ENCODE peak calls at places on chromosomes 11 and 22, in eight cellular contexts. R, F, U, N, D, Y, I and B are unnamed samples.
A peak's percentile ranks its signal among the peaks of the same experiment; 100 is the strongest.

GRCh38 chr22:32628626-32629587 is 154.3 kb downstream of the FBXO7 start:
- DNase-seq in I (no peak), Y (no peak), F (no peak), R (no peak), N (no peak), D (no peak), U (no peak), B (no peak)

GRCh38 chr11:70423523-70424505 is 25.5 kb downstream of the CTTN start:
- DNase-seq in U (no peak), R (peak; percentile 67), F (peak; percentile 60), N (no peak), D (peak; percentile 49), I (peak; percentile 90), Y (peak; percentile 49), B (no peak)

GRCh38 chr11:117654856-117655255 is 142.2 kb downstream of the DSCAML1 start:
- DNase-seq in N (no peak), I (no peak), R (no peak), F (no peak), Y (no peak), U (no peak), D (no peak), B (no peak)

GRCh38 chr11:61109671-61110070 is 7.4 kb downstream of the CD5 start:
- DNase-seq in N (no peak), D (no peak), F (no peak), I (no peak), U (no peak), Y (no peak), R (no peak), B (no peak)

GRCh38 chr11:32379714-32380113 is 55.6 kb downstream of the WT1 start:
- DNase-seq in I (no peak), N (no peak), F (no peak), D (no peak), Y (no peak), U (no peak), R (no peak), B (no peak)

GRCh38 chr22:19610518-19611253 is 86.5 kb upstream of the CLDN5 start:
- DNase-seq in Y (no peak), R (no peak), U (no peak), D (no peak), I (no peak), F (peak; percentile 80), N (no peak), B (no peak)

GRCh38 chr11:102669664-102670063 is 35.9 kb downstream of the MMP27 start:
- DNase-seq in N (no peak), Y (no peak), R (no peak), U (no peak), I (peak; percentile 41), F (no peak), D (no peak), B (no peak)

GRCh38 chr11:554824-555499 is 5.6 kb downstream of the LMNTD2 start:
- DNase-seq in U (peak; percentile 79), F (peak; percentile 93), N (no peak), R (peak; percentile 62), Y (no peak), D (peak; percentile 69), I (no peak), B (no peak)

GRCh38 chr11:127733552-127733951 is 733.0 kb upstream of the KIRREL3 start:
- DNase-seq in R (no peak), F (peak; percentile 68), I (no peak), D (no peak), N (no peak), U (no peak), Y (no peak), B (no peak)

GRCh38 chr22:47734511-47734910 is 972.1 kb downstream of the TBC1D22A start:
- DNase-seq in F (no peak), D (no peak), Y (no peak), R (no peak), I (no peak), U (no peak), N (no peak), B (no peak)

GRCh38 chr11:61957028-61957770 is 7.0 kb downstream of the BEST1 start:
- DNase-seq in I (no peak), F (no peak), Y (no peak), U (no peak), D (no peak), R (no peak), N (no peak), B (no peak)

GRCh38 chr11:124745835-124746620 is 6.0 kb downstream of the VSIG2 start:
- DNase-seq in Y (no peak), N (no peak), I (no peak), F (peak; percentile 87), D (peak; percentile 15), R (no peak), U (no peak), B (no peak)

GRCh38 chr22:30336752-30337460 is 10.2 kb upstream of the TBC1D10A start:
- DNase-seq in U (peak; percentile 78), I (no peak), D (no peak), F (no peak), N (no peak), R (no peak), Y (peak; percentile 71), B (no peak)

GRCh38 chr11:14179126-14179820 is 179.7 kb downstream of the RRAS2 start:
- DNase-seq in I (no peak), U (no peak), D (no peak), F (no peak), R (no peak), N (no peak), Y (no peak), B (no peak)

GRCh38 chr11:76347391-76347790 is 33.5 kb downstream of the THAP12 start:
- DNase-seq in F (no peak), I (peak; percentile 33), N (no peak), U (no peak), D (no peak), Y (no peak), R (no peak), B (no peak)

GRCh38 chr11:129041611-129042018 is 98.9 kb upstream of the TP53AIP1 start:
- DNase-seq in R (no peak), D (no peak), F (no peak), Y (no peak), U (no peak), N (no peak), I (peak; percentile 26), B (no peak)

DNA sequence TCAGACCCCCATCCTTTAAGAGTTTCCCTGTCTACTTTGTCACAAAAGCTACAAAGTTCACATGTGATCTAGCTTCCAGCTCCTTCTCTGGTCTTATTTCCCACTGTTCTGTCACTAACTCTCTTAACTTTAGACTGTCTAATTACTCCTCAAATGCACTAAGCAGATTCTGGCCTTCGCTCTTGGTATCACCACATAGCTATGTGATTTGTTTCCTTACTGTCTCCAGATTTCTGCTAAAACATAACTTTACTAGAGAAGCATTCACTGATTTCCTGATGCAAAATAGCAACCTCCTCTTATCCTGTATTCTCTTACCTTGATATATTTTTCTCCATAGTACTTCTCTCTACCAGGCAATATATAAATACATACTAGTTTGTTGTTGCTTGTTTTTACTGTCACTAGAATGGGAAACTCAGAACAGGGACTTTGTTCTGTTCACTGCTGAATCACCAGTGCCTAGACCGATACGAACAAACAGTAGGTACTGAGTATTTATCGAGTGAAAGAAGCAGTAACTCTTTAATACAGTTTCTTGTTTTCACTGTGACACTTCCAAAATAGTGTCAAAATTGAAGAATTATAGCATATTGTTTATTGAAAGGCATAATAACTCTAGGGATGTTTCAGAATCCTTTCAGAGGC is 205.6 kb downstream of the DDX10 start:
- DNase-seq in Y (no peak), F (no peak), N (no peak), I (peak; percentile 90), D (no peak), U (no peak), R (peak; percentile 46), B (no peak)
- H3K27ac ChIP-seq in Y (no peak overlapping the region), F (no peak overlapping the region), N (peak overlapping the region; percentile 48), I (peak overlapping the region; percentile 94), D (no peak overlapping the region), U (no peak overlapping the region), R (no peak overlapping the region), B (no peak overlapping the region)

DNA sequence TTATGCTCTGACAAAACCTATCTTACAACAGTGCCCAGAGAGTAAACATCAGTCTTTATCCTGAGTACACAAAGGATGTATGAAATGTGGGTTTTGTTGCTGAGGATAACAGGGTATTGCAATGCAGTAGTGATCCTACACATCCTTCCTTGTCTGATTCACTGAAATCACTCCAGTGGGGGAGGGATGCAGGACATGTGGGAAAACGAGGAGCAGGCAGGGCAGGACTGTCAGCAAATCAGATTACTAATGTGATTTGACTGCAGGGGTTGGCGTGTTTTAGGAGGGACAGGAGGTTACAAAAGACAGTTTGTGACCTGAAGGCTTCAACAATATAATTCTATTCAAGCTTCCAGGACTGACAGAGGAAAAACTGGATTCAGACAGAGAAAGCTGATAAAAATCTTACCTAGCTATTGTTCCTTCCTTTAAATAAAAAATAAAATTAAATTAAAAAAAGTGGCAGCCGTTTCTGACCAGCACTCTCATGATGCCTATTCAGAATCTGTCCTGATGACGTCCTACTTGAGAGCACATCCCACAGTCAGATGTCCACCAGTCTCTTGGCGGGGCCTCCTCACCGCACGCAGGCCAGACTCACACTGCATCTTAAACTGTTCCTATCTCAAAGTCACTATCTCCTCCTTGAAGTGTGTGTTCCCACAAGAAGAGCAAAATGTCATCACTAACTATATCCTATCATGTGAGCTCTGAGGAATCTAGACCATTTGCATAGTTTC is 50.6 kb upstream of the MN1 start:
- DNase-seq in N (no peak), I (no peak), D (no peak), R (no peak), F (no peak), Y (no peak), U (no peak), B (no peak)
- H3K27ac ChIP-seq in N (no peak overlapping the region), I (no peak overlapping the region), D (no peak overlapping the region), R (no peak overlapping the region), F (peak overlapping the region; percentile 57), Y (no peak overlapping the region), U (no peak overlapping the region), B (no peak overlapping the region)

DNA sequence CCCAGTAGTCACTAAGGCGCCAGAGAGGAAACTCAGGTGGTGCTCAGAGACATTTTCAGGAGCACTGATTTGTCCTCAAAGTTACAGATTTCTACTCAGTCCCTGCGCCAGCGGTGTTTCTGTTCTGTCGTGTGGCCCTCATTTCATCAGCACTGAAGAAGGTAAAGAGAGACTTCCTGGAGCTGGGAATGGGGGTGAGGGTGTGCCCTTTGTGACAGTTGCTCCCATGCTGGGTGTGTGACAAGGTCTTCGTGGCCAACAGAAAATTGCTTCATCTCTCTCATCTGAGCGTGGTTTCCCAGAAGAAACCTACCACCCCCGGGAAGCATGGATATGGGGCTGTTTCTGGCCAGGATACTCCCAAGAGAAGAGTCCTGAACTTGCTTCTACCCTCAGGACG is 2.0 kb upstream of the PPARA start:
- DNase-seq in F (peak; percentile 38), N (no peak), U (no peak), R (no peak), D (no peak), Y (no peak), I (no peak), B (no peak)
- H3K27ac ChIP-seq in F (no peak overlapping the region), N (no peak overlapping the region), U (peak overlapping the region; percentile 53), R (no peak overlapping the region), D (no peak overlapping the region), Y (peak overlapping the region; percentile 86), I (no peak overlapping the region), B (no peak overlapping the region)

DNA sequence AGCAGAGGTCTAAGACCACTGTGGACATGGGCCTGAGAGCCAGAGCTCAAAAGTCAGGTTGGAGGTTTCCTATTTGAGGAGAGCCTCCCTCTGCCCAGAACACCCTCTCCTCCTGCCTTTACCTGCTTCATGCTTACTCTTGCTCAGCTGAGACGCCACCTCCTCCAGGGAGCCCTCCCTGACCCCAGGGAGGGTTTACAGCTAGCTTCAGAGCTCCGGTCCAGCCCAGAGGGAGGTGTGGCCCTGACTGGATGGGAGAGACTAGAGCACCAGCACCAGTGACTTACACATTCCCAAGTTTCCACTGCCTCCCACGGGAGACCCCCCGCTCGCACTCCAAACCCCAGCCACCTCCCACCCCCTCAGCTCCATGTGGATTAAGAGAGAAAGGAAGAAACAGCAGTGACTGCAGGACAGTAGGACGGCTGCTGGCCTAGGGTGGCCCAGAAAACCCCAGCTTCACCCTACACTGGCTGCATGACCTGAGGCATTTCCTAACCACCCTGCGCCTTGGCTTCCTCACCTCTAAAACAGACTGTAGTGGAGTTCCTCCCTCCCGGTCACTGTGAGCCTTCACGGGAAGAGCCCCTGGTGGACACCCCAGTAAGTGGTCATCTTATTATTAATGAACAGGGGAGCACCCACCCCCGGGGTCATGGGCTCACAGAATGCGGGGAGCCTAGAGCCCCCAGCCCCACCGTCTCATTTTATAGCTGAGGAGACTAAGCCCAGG is 24.5 kb upstream of the PDGFB start:
- DNase-seq in Y (no peak), R (no peak), U (no peak), F (no peak), N (no peak), I (no peak), D (no peak), B (no peak)
- H3K27ac ChIP-seq in Y (peak overlapping the region; percentile 60), R (no peak overlapping the region), U (no peak overlapping the region), F (no peak overlapping the region), N (no peak overlapping the region), I (no peak overlapping the region), D (no peak overlapping the region), B (no peak overlapping the region)